ENCODE peak calls at places on chromosomes 16 and 17, in eight cellular contexts. A, X, O, M, V, E, P and I are unnamed samples.

GRCh38 chr16:68574479-68574878 is 35.4 kb downstream of the ZFP90 start:
- DNase-seq in O (no peak), P (no peak), E (no peak), V (no peak), M (no peak), A (no peak), X (no peak), I (no peak)

GRCh38 chr17:69460963-69461922 is 46.7 kb downstream of the MAP2K6 start:
- DNase-seq in P (no peak), O (no peak), X (no peak), E (no peak), M (no peak), A (no peak), V (no peak), I (no peak)

GRCh38 chr16:85234310-85235235 is 122.3 kb upstream of the CIBAR2 start:
- DNase-seq in A (no peak), P (peak), M (no peak), X (no peak), O (no peak), E (no peak), V (no peak), I (no peak)

GRCh38 chr17:58324409-58325288 is 3.9 kb downstream of the TSPOAP1 start:
- DNase-seq in O (no peak), X (no peak), V (no peak), P (peak), E (no peak), A (no peak), M (peak), I (no peak)

GRCh38 chr16:661184-661821 is 6.6 kb upstream of the RHOT2 start:
- DNase-seq in P (no peak), X (no peak), E (no peak), M (no peak), O (no peak), V (no peak), A (no peak), I (no peak)

GRCh38 chr16:31099860-31100638 is 5.5 kb upstream of the VKORC1 start:
- DNase-seq in A (no peak), E (no peak), O (no peak), P (no peak), X (no peak), M (no peak), V (no peak), I (no peak)

GRCh38 chr16:3149630-3150345 is 15.0 kb downstream of the ZNF213 start:
- DNase-seq in V (peak), P (peak), M (peak), A (peak), X (peak), E (peak), O (peak), I (peak)

GRCh38 chr17:49013311-49014205 is 16.4 kb downstream of the IGF2BP1 start:
- DNase-seq in E (no peak), O (no peak), P (no peak), V (no peak), A (no peak), M (no peak), X (no peak), I (no peak)

GRCh38 chr17:40912506-40913220 is 24.8 kb downstream of the KRT23 start:
- DNase-seq in X (no peak), A (no peak), O (no peak), P (no peak), V (no peak), E (no peak), M (no peak), I (no peak)

GRCh38 chr16:87389245-87389644 is 2.9 kb upstream of the MAP1LC3B start:
- DNase-seq in X (no peak), E (no peak), P (no peak), O (no peak), A (no peak), V (no peak), M (peak), I (peak)

GRCh38 chr17:6386041-6386630 is 48.8 kb downstream of the AIPL1 start:
- DNase-seq in M (no peak), V (no peak), E (no peak), O (no peak), X (no peak), A (no peak), P (no peak), I (no peak)

GRCh38 chr17:29495011-29495410 is 71.8 kb downstream of the ABHD15 start:
- DNase-seq in X (no peak), P (no peak), E (no peak), V (no peak), M (no peak), O (no peak), A (no peak), I (no peak)

GRCh38 chr17:3213587-3213986 is 6.1 kb downstream of the OR1A1 start:
- DNase-seq in M (no peak), O (no peak), V (no peak), A (no peak), E (no peak), P (no peak), X (no peak), I (no peak)

GRCh38 chr16:72997141-72997542 is 50.8 kb downstream of the ZFHX3 start:
- DNase-seq in M (no peak), E (no peak), A (no peak), O (peak), V (no peak), X (no peak), P (no peak), I (peak)